ENCODE peak calls at places on chromosomes 13 and 19, in six cellular contexts. One of them, this sample, is unnamed.

GRCh38 chr19:38850976-38851621 is 1.3 kb upstream of the HNRNPL start:
- DNase-seq in NCI-H774: no peak
- DNase-seq in lung microvascular endothelial cell: no peak
- DNase-seq in fibroblast of the conjunctiva: no peak
- DNase-seq in NCI-H2171 treated with DMSO at 0.1 percent for 48 hours: peak
- DNase-seq in GM10248: no peak
- DNase-seq in this sample: peak

GRCh38 chr19:11986754-11987153 is 21.9 kb downstream of the ZNF763 start:
- DNase-seq in NCI-H2171 treated with DMSO at 0.1 percent for 48 hours: no peak
- DNase-seq in GM10248: no peak
- DNase-seq in lung microvascular endothelial cell: no peak
- DNase-seq in fibroblast of the conjunctiva: no peak
- DNase-seq in NCI-H774: no peak
- DNase-seq in this sample: no peak

GRCh38 chr19:47315125-47315821 is 5.6 kb downstream of the C5AR1 start:
- DNase-seq in fibroblast of the conjunctiva: peak
- DNase-seq in lung microvascular endothelial cell: peak
- DNase-seq in NCI-H774: no peak
- DNase-seq in NCI-H2171 treated with DMSO at 0.1 percent for 48 hours: no peak
- DNase-seq in GM10248: no peak
- DNase-seq in this sample: peak

GRCh38 chr19:34345934-34346333 is 19.1 kb upstream of the GPI start:
- DNase-seq in GM10248: peak
- DNase-seq in NCI-H2171 treated with DMSO at 0.1 percent for 48 hours: peak
- DNase-seq in lung microvascular endothelial cell: peak
- DNase-seq in NCI-H774: peak
- DNase-seq in fibroblast of the conjunctiva: peak
- DNase-seq in this sample: peak

GRCh38 chr19:1555802-1556638 is 12.1 kb downstream of the MEX3D start:
- DNase-seq in GM10248: no peak
- DNase-seq in lung microvascular endothelial cell: no peak
- DNase-seq in NCI-H2171 treated with DMSO at 0.1 percent for 48 hours: no peak
- DNase-seq in fibroblast of the conjunctiva: no peak
- DNase-seq in NCI-H774: no peak
- DNase-seq in this sample: no peak

GRCh38 chr19:5547881-5548280 is 19.9 kb downstream of the TINCR start:
- DNase-seq in GM10248: no peak
- DNase-seq in NCI-H774: peak
- DNase-seq in NCI-H2171 treated with DMSO at 0.1 percent for 48 hours: peak
- DNase-seq in lung microvascular endothelial cell: peak
- DNase-seq in fibroblast of the conjunctiva: peak
- DNase-seq in this sample: peak

GRCh38 chr13:97344250-97345175 is 89.5 kb upstream of the RAP2A start:
- DNase-seq in fibroblast of the conjunctiva: peak
- DNase-seq in lung microvascular endothelial cell: peak
- DNase-seq in NCI-H2171 treated with DMSO at 0.1 percent for 48 hours: peak
- DNase-seq in NCI-H774: peak
- DNase-seq in GM10248: peak
- DNase-seq in this sample: peak

GRCh38 chr13:99415014-99415650 is 86.1 kb upstream of the TM9SF2 start:
- DNase-seq in NCI-H774: no peak
- DNase-seq in lung microvascular endothelial cell: no peak
- DNase-seq in GM10248: no peak
- DNase-seq in NCI-H2171 treated with DMSO at 0.1 percent for 48 hours: no peak
- DNase-seq in fibroblast of the conjunctiva: no peak
- DNase-seq in this sample: no peak

GRCh38 chr19:17073869-17074627 is 1.2 kb downstream of the HAUS8 start:
- DNase-seq in GM10248: peak
- DNase-seq in fibroblast of the conjunctiva: no peak
- DNase-seq in NCI-H2171 treated with DMSO at 0.1 percent for 48 hours: peak
- DNase-seq in NCI-H774: peak
- DNase-seq in lung microvascular endothelial cell: no peak
- DNase-seq in this sample: peak

GRCh38 chr13:40084934-40085333 is 429.5 kb downstream of the COG6 start:
- DNase-seq in NCI-H774: no peak
- DNase-seq in GM10248: no peak
- DNase-seq in lung microvascular endothelial cell: no peak
- DNase-seq in NCI-H2171 treated with DMSO at 0.1 percent for 48 hours: no peak
- DNase-seq in fibroblast of the conjunctiva: no peak
- DNase-seq in this sample: no peak

GRCh38 chr13:109465151-109465550 is 321.2 kb downstream of the IRS2 start:
- DNase-seq in fibroblast of the conjunctiva: peak
- DNase-seq in GM10248: no peak
- DNase-seq in NCI-H2171 treated with DMSO at 0.1 percent for 48 hours: no peak
- DNase-seq in lung microvascular endothelial cell: no peak
- DNase-seq in NCI-H774: no peak
- DNase-seq in this sample: no peak

GRCh38 chr19:31220540-31220939 is 128.7 kb downstream of the TSHZ3 start:
- DNase-seq in fibroblast of the conjunctiva: no peak
- DNase-seq in lung microvascular endothelial cell: no peak
- DNase-seq in NCI-H2171 treated with DMSO at 0.1 percent for 48 hours: no peak
- DNase-seq in GM10248: no peak
- DNase-seq in NCI-H774: no peak
- DNase-seq in this sample: no peak

GRCh38 chr19:246551-246950 is 44.7 kb downstream of the PLPP2 start:
- DNase-seq in NCI-H2171 treated with DMSO at 0.1 percent for 48 hours: no peak
- DNase-seq in lung microvascular endothelial cell: no peak
- DNase-seq in NCI-H774: no peak
- DNase-seq in fibroblast of the conjunctiva: no peak
- DNase-seq in GM10248: no peak
- DNase-seq in this sample: no peak

GRCh38 chr19:2046046-2046907 is 4.8 kb downstream of the MKNK2 start:
- DNase-seq in NCI-H774: no peak
- DNase-seq in GM10248: no peak
- DNase-seq in fibroblast of the conjunctiva: no peak
- DNase-seq in lung microvascular endothelial cell: no peak
- DNase-seq in NCI-H2171 treated with DMSO at 0.1 percent for 48 hours: no peak
- DNase-seq in this sample: no peak

GRCh38 chr13:32903720-32904119 is 112.5 kb upstream of the KL start:
- DNase-seq in NCI-H2171 treated with DMSO at 0.1 percent for 48 hours: no peak
- DNase-seq in GM10248: no peak
- DNase-seq in NCI-H774: no peak
- DNase-seq in fibroblast of the conjunctiva: no peak
- DNase-seq in lung microvascular endothelial cell: no peak
- DNase-seq in this sample: no peak

GRCh38 chr13:44317752-44318550 is 55.7 kb upstream of the SERP2 start:
- DNase-seq in NCI-H774: peak
- DNase-seq in fibroblast of the conjunctiva: no peak
- DNase-seq in lung microvascular endothelial cell: peak
- DNase-seq in NCI-H2171 treated with DMSO at 0.1 percent for 48 hours: peak
- DNase-seq in GM10248: no peak
- DNase-seq in this sample: peak

GRCh38 chr13:113150545-113151365 is 7.7 kb upstream of the PROZ start:
- DNase-seq in GM10248: no peak
- DNase-seq in fibroblast of the conjunctiva: no peak
- DNase-seq in NCI-H774: no peak
- DNase-seq in NCI-H2171 treated with DMSO at 0.1 percent for 48 hours: no peak
- DNase-seq in lung microvascular endothelial cell: no peak
- DNase-seq in this sample: no peak

GRCh38 chr13:29522044-29522685 is 73.3 kb downstream of the SLC7A1 start:
- DNase-seq in NCI-H2171 treated with DMSO at 0.1 percent for 48 hours: no peak
- DNase-seq in NCI-H774: no peak
- DNase-seq in GM10248: no peak
- DNase-seq in lung microvascular endothelial cell: no peak
- DNase-seq in fibroblast of the conjunctiva: peak
- DNase-seq in this sample: no peak

GRCh38 chr19:35195822-35196221 is 32.7 kb downstream of the FAM187B start:
- DNase-seq in fibroblast of the conjunctiva: no peak
- DNase-seq in lung microvascular endothelial cell: no peak
- DNase-seq in GM10248: no peak
- DNase-seq in NCI-H774: no peak
- DNase-seq in NCI-H2171 treated with DMSO at 0.1 percent for 48 hours: no peak
- DNase-seq in this sample: no peak

GRCh38 chr13:105446197-105446596 is 1089.3 kb downstream of the EFNB2 start:
- DNase-seq in fibroblast of the conjunctiva: no peak
- DNase-seq in NCI-H2171 treated with DMSO at 0.1 percent for 48 hours: no peak
- DNase-seq in GM10248: no peak
- DNase-seq in lung microvascular endothelial cell: no peak
- DNase-seq in NCI-H774: no peak
- DNase-seq in this sample: no peak

GRCh38 chr13:111904166-111904565 is 162.8 kb upstream of the SOX1 start:
- DNase-seq in GM10248: no peak
- DNase-seq in NCI-H774: no peak
- DNase-seq in NCI-H2171 treated with DMSO at 0.1 percent for 48 hours: no peak
- DNase-seq in fibroblast of the conjunctiva: no peak
- DNase-seq in lung microvascular endothelial cell: no peak
- DNase-seq in this sample: no peak

GRCh38 chr19:4057913-4058695 is 8.6 kb downstream of the ZBTB7A start:
- DNase-seq in NCI-H774: no peak
- DNase-seq in GM10248: no peak
- DNase-seq in NCI-H2171 treated with DMSO at 0.1 percent for 48 hours: no peak
- DNase-seq in lung microvascular endothelial cell: peak
- DNase-seq in fibroblast of the conjunctiva: peak
- DNase-seq in this sample: no peak

GRCh38 chr19:2783781-2784145 is 690 bp upstream of the SGTA start:
- DNase-seq in fibroblast of the conjunctiva: no peak
- DNase-seq in lung microvascular endothelial cell: no peak
- DNase-seq in GM10248: no peak
- DNase-seq in NCI-H2171 treated with DMSO at 0.1 percent for 48 hours: no peak
- DNase-seq in NCI-H774: no peak
- DNase-seq in this sample: no peak

GRCh38 chr13:62524498-62524897 is 1108.8 kb upstream of the PCDH20 start:
- DNase-seq in NCI-H2171 treated with DMSO at 0.1 percent for 48 hours: no peak
- DNase-seq in lung microvascular endothelial cell: no peak
- DNase-seq in GM10248: no peak
- DNase-seq in fibroblast of the conjunctiva: no peak
- DNase-seq in NCI-H774: no peak
- DNase-seq in this sample: no peak

GRCh38 chr13:45473627-45474026 is 8.9 kb downstream of the COG3 start:
- DNase-seq in GM10248: no peak
- DNase-seq in fibroblast of the conjunctiva: no peak
- DNase-seq in lung microvascular endothelial cell: peak
- DNase-seq in NCI-H2171 treated with DMSO at 0.1 percent for 48 hours: peak
- DNase-seq in NCI-H774: no peak
- DNase-seq in this sample: peak

GRCh38 chr13:46668302-46668720 is 115.3 kb downstream of the LRCH1 start:
- DNase-seq in NCI-H2171 treated with DMSO at 0.1 percent for 48 hours: no peak
- DNase-seq in lung microvascular endothelial cell: peak
- DNase-seq in fibroblast of the conjunctiva: peak
- DNase-seq in GM10248: no peak
- DNase-seq in NCI-H774: no peak
- DNase-seq in this sample: peak

GRCh38 chr13:27921961-27922910 is 2.4 kb downstream of the PDX1 start:
- DNase-seq in lung microvascular endothelial cell: no peak
- DNase-seq in GM10248: peak
- DNase-seq in fibroblast of the conjunctiva: no peak
- DNase-seq in NCI-H774: no peak
- DNase-seq in NCI-H2171 treated with DMSO at 0.1 percent for 48 hours: no peak
- DNase-seq in this sample: no peak

GRCh38 chr13:108200781-108201398 is 14.4 kb downstream of the LIG4 start:
- DNase-seq in GM10248: no peak
- DNase-seq in NCI-H2171 treated with DMSO at 0.1 percent for 48 hours: no peak
- DNase-seq in fibroblast of the conjunctiva: no peak
- DNase-seq in lung microvascular endothelial cell: peak
- DNase-seq in NCI-H774: no peak
- DNase-seq in this sample: no peak

GRCh38 chr19:47377208-47377701 is 28.1 kb downstream of the DHX34 start:
- DNase-seq in NCI-H2171 treated with DMSO at 0.1 percent for 48 hours: no peak
- DNase-seq in NCI-H774: no peak
- DNase-seq in lung microvascular endothelial cell: no peak
- DNase-seq in GM10248: no peak
- DNase-seq in fibroblast of the conjunctiva: no peak
- DNase-seq in this sample: peak

GRCh38 chr19:36973021-36973843 is 57.1 kb downstream of the ZNF568 start:
- DNase-seq in NCI-H2171 treated with DMSO at 0.1 percent for 48 hours: peak
- DNase-seq in NCI-H774: peak
- DNase-seq in GM10248: peak
- DNase-seq in fibroblast of the conjunctiva: peak
- DNase-seq in lung microvascular endothelial cell: peak
- DNase-seq in this sample: peak

GRCh38 chr13:78611040-78611439 is 7.7 kb upstream of the POU4F1 start:
- DNase-seq in fibroblast of the conjunctiva: no peak
- DNase-seq in NCI-H774: no peak
- DNase-seq in GM10248: no peak
- DNase-seq in lung microvascular endothelial cell: no peak
- DNase-seq in NCI-H2171 treated with DMSO at 0.1 percent for 48 hours: no peak
- DNase-seq in this sample: no peak